ENCODE peak calls at places on chromosomes 13 and 19, in five cellular contexts. Q is A549, T is NB4, P is psoas muscle, V is body of pancreas. J is an unnamed sample.

GRCh38 chr19:45876411-45877197 is 9.3 kb downstream of the IRF2BP1 start:
- DNase-seq in Q (no peak), T (peak), P (peak), V (peak), J (no peak)

GRCh38 chr19:10138879-10139795 is 19.4 kb upstream of the EIF3G start:
- DNase-seq in Q (no peak), T (no peak), P (no peak), V (no peak), J (no peak)

GRCh38 chr13:30256713-30257432 is 50.5 kb downstream of the KATNAL1 start:
- DNase-seq in Q (peak), T (peak), P (no peak), V (no peak), J (no peak)

GRCh38 chr13:42066542-42066941 is 18.1 kb downstream of the DGKH start:
- DNase-seq in Q (no peak), T (no peak), P (no peak), V (no peak), J (no peak)

GRCh38 chr13:24208314-24208713 is 47.8 kb downstream of the SPATA13 start:
- DNase-seq in Q (peak), T (no peak), P (no peak), V (no peak), J (no peak)

GRCh38 chr13:37342205-37342604 is 236.7 kb upstream of the CSNK1A1L start:
- DNase-seq in Q (no peak), T (no peak), P (no peak), V (no peak), J (no peak)

GRCh38 chr13:92384410-92384809 is 842.2 kb upstream of the GPC6 start:
- DNase-seq in Q (no peak), T (no peak), P (no peak), V (no peak), J (no peak)

GRCh38 chr13:70964124-70964523 is 855.9 kb upstream of the KLHL1 start:
- DNase-seq in Q (peak), T (peak), P (no peak), V (no peak), J (no peak)

GRCh38 chr19:6103217-6103644 is 7.1 kb downstream of the RFX2 start:
- DNase-seq in Q (no peak), T (no peak), P (peak), V (peak), J (peak)

GRCh38 chr13:51311957-51312520 is 27.5 kb upstream of the SERPINE3 start:
- DNase-seq in Q (no peak), T (no peak), P (no peak), V (no peak), J (no peak)

GRCh38 chr13:33111414-33112110 is 95.3 kb downstream of the KL start:
- DNase-seq in Q (no peak), T (no peak), P (no peak), V (no peak), J (no peak)

GRCh38 chr13:38763446-38764381 is 76.8 kb downstream of the FREM2 start:
- DNase-seq in Q (peak), T (peak), P (no peak), V (peak), J (no peak)

GRCh38 chr19:18865106-18865972 is 30.6 kb downstream of the CERS1 start:
- DNase-seq in Q (no peak), T (no peak), P (peak), V (no peak), J (peak)

GRCh38 chr13:111117961-111118360 is 2.9 kb downstream of the ARHGEF7 start:
- DNase-seq in Q (no peak), T (no peak), P (no peak), V (no peak), J (no peak)

GRCh38 chr19:15200575-15201364 is at the start of gene NOTCH3:
- DNase-seq in Q (no peak), T (no peak), P (no peak), V (peak), J (no peak)

GRCh38 chr19:15198006-15198356 is 2.8 kb downstream of the NOTCH3 start:
- DNase-seq in Q (peak), T (no peak), P (no peak), V (no peak), J (no peak)

GRCh38 chr19:15197275-15198005 is 3.4 kb downstream of the NOTCH3 start:
- DNase-seq in Q (no peak), T (peak), P (no peak), V (peak), J (no peak)

GRCh38 chr19:15199652-15200574 is 882 bp downstream of the NOTCH3 start:
- DNase-seq in Q (no peak), T (no peak), P (no peak), V (peak), J (no peak)

GRCh38 chr19:15199219-15199651 is 1.6 kb downstream of the NOTCH3 start:
- DNase-seq in Q (no peak), T (no peak), P (no peak), V (no peak), J (no peak)
- H3K4me3 ChIP-seq in Q (peak), T (no peak), P (peak), V (no peak), J (peak)

DNA sequence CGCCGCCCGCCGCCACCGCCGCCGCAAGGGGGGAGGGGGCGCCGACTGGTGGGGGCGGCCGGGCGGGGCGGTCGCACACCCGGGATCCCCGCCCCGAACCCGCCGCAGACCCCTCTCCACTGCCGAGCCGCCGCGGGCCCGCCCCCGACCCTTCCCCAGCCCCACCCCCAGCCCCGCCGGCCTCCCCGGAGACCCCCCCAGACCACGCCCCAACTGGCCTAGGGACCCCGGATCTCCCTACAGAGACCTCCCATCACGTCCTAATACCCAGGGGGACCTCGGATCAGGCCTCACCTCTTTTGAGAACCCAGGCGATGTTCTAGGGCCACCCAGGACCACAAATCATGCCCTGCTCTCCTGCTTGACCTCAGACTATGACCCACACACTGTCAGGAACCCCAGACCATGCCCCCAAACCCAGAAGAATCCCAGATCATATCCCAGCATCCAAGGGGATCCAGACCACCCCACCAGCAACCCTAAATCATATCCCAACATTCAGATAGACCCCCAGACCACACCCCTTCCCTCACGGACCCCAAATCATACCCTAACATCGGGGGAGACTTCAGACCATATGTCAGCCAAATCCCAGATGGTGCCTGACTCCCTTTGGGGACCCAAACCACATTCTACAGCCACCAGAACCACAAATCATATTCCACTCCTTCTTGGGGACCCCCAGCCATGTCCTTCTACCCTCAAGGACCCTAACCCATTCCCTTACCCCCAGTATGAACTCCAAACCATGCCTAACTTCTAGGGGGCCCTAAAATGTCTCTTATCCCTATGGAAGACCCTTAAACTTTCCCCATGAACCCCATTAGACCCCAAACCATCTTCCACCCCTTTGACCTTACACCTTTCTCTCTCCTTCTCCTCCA is 527 bp upstream of the LRFN1 start:
- DNase-seq in Q (no peak), T (no peak), P (no peak), V (no peak), J (no peak)
- H3K4me3 ChIP-seq in Q (peak), T (no peak), P (peak), V (no peak), J (peak)

GRCh38 chr19:38197937-38198704 is 25.9 kb downstream of the DPF1 start:
- DNase-seq in Q (no peak), T (no peak), P (no peak), V (no peak), J (no peak)
- H3K4me3 ChIP-seq in Q (no peak), T (no peak), P (no peak), V (no peak), J (no peak)

GRCh38 chr13:98960331-98961203 is 17.3 kb downstream of the DOCK9 start:
- DNase-seq in Q (no peak), T (no peak), P (no peak), V (no peak), J (no peak)

GRCh38 chr13:98959299-98959698 is 18.6 kb downstream of the DOCK9 start:
- DNase-seq in Q (no peak), T (no peak), P (no peak), V (no peak), J (no peak)

GRCh38 chr13:98958443-98958794 is 19.4 kb downstream of the DOCK9 start:
- DNase-seq in Q (no peak), T (no peak), P (no peak), V (no peak), J (no peak)

GRCh38 chr13:98961204-98962105 is 16.4 kb downstream of the DOCK9 start:
- DNase-seq in Q (no peak), T (no peak), P (no peak), V (no peak), J (no peak)

DNA sequence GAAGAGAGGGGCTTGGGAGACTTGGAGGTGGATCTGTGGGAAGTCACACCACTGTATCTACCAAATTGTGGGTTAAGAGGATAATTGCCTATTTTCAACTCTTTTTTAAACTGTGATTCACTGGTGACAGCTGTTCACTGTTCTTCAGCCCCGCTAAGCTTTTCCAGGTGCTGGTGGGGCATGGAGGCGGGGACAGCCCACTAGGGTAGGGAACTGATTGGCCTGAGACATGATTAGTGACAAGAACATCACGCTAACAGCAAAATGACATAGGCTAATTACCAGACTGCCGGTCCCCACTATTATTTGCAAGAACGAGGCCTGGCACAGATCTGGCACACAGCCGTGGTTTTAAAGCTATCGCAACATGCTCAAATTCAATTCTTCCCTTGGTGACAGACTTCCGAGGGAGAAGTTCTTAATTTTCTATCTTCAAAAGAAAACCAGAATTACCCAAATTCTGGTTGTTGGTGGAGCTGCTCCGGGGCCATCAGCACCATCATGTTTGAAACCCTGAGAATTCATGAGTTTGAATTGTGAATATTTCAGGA is 18.0 kb downstream of the DOCK9 start:
- DNase-seq in Q (no peak), T (no peak), P (no peak), V (no peak), J (no peak)
- H3K4me3 ChIP-seq in Q (no peak), T (no peak), P (no peak), V (no peak), J (no peak)

J was measured in lower lobe of right lung.